ENCODE peak calls at places on chromosomes 13 and 19, in six cellular contexts. One of them, this sample, is unnamed.

GRCh38 chr19:58361900-58362271 is 665 bp downstream of the ZNF497 start:
- DNase-seq in aorta: peak
- DNase-seq in heart right ventricle: peak
- DNase-seq in GM23338: peak
- DNase-seq in adrenal gland: peak
- DNase-seq in cardiac muscle cell: no peak
- DNase-seq in this sample: peak

GRCh38 chr13:77918391-77919261 is at the start of gene EDNRB:
- DNase-seq in GM23338: peak
- DNase-seq in adrenal gland: peak
- DNase-seq in cardiac muscle cell: peak
- DNase-seq in heart right ventricle: peak
- DNase-seq in aorta: peak
- DNase-seq in this sample: peak

GRCh38 chr19:40055049-40055448 is 982 bp downstream of the ZNF780B start:
- DNase-seq in aorta: no peak
- DNase-seq in heart right ventricle: no peak
- DNase-seq in adrenal gland: no peak
- DNase-seq in cardiac muscle cell: no peak
- DNase-seq in GM23338: no peak
- DNase-seq in this sample: no peak

GRCh38 chr13:46489586-46490023 is 63.4 kb upstream of the LRCH1 start:
- DNase-seq in aorta: peak
- DNase-seq in GM23338: no peak
- DNase-seq in heart right ventricle: no peak
- DNase-seq in adrenal gland: no peak
- DNase-seq in cardiac muscle cell: no peak
- DNase-seq in this sample: no peak

GRCh38 chr19:51439021-51439465 is 19.2 kb downstream of the SIGLEC8 start:
- DNase-seq in aorta: no peak
- DNase-seq in heart right ventricle: no peak
- DNase-seq in GM23338: peak
- DNase-seq in cardiac muscle cell: peak
- DNase-seq in adrenal gland: no peak
- DNase-seq in this sample: no peak

GRCh38 chr19:1999856-2000515 is 15.5 kb downstream of the BTBD2 start:
- DNase-seq in cardiac muscle cell: no peak
- DNase-seq in heart right ventricle: no peak
- DNase-seq in adrenal gland: no peak
- DNase-seq in GM23338: no peak
- DNase-seq in aorta: no peak
- DNase-seq in this sample: no peak

GRCh38 chr19:28542394-28543243 is 670.3 kb downstream of the UQCRFS1 start:
- DNase-seq in adrenal gland: no peak
- DNase-seq in GM23338: no peak
- DNase-seq in aorta: no peak
- DNase-seq in heart right ventricle: no peak
- DNase-seq in cardiac muscle cell: no peak
- DNase-seq in this sample: no peak

GRCh38 chr13:73242515-73243015 is 183.8 kb downstream of the KLF5 start:
- DNase-seq in aorta: no peak
- DNase-seq in GM23338: no peak
- DNase-seq in cardiac muscle cell: no peak
- DNase-seq in heart right ventricle: no peak
- DNase-seq in adrenal gland: no peak
- DNase-seq in this sample: no peak

GRCh38 chr19:2494447-2495129 is 18.7 kb downstream of the GADD45B start:
- DNase-seq in adrenal gland: peak
- DNase-seq in cardiac muscle cell: peak
- DNase-seq in heart right ventricle: peak
- DNase-seq in GM23338: peak
- DNase-seq in aorta: peak
- DNase-seq in this sample: peak

GRCh38 chr19:17327654-17328516 is 6.8 kb downstream of the ANO8 start:
- DNase-seq in adrenal gland: peak
- DNase-seq in GM23338: peak
- DNase-seq in heart right ventricle: no peak
- DNase-seq in cardiac muscle cell: peak
- DNase-seq in aorta: no peak
- DNase-seq in this sample: no peak

GRCh38 chr19:53079313-53079924 is 23.8 kb downstream of the ZNF160 start:
- DNase-seq in aorta: no peak
- DNase-seq in cardiac muscle cell: no peak
- DNase-seq in adrenal gland: no peak
- DNase-seq in heart right ventricle: no peak
- DNase-seq in GM23338: no peak
- DNase-seq in this sample: no peak

GRCh38 chr19:3760871-3761361 is 576 bp downstream of the APBA3 start:
- DNase-seq in cardiac muscle cell: no peak
- DNase-seq in aorta: no peak
- DNase-seq in adrenal gland: peak
- DNase-seq in heart right ventricle: no peak
- DNase-seq in GM23338: peak
- DNase-seq in this sample: no peak

GRCh38 chr19:29679598-29680210 is 14.4 kb downstream of the PLEKHF1 start:
- DNase-seq in aorta: peak
- DNase-seq in cardiac muscle cell: no peak
- DNase-seq in adrenal gland: no peak
- DNase-seq in heart right ventricle: no peak
- DNase-seq in GM23338: no peak
- DNase-seq in this sample: no peak

GRCh38 chr19:29677001-29677781 is 11.9 kb downstream of the PLEKHF1 start:
- DNase-seq in adrenal gland: no peak
- DNase-seq in cardiac muscle cell: no peak
- DNase-seq in GM23338: peak
- DNase-seq in heart right ventricle: no peak
- DNase-seq in aorta: no peak
- DNase-seq in this sample: no peak

GRCh38 chr19:29680447-29680846 is 15.2 kb downstream of the PLEKHF1 start:
- DNase-seq in aorta: no peak
- DNase-seq in GM23338: no peak
- DNase-seq in heart right ventricle: peak
- DNase-seq in cardiac muscle cell: no peak
- DNase-seq in adrenal gland: no peak
- DNase-seq in this sample: no peak

GRCh38 chr19:29676586-29676985 is 11.3 kb downstream of the PLEKHF1 start:
- DNase-seq in cardiac muscle cell: no peak
- DNase-seq in heart right ventricle: peak
- DNase-seq in adrenal gland: no peak
- DNase-seq in GM23338: no peak
- DNase-seq in aorta: no peak
- DNase-seq in this sample: no peak

DNA sequence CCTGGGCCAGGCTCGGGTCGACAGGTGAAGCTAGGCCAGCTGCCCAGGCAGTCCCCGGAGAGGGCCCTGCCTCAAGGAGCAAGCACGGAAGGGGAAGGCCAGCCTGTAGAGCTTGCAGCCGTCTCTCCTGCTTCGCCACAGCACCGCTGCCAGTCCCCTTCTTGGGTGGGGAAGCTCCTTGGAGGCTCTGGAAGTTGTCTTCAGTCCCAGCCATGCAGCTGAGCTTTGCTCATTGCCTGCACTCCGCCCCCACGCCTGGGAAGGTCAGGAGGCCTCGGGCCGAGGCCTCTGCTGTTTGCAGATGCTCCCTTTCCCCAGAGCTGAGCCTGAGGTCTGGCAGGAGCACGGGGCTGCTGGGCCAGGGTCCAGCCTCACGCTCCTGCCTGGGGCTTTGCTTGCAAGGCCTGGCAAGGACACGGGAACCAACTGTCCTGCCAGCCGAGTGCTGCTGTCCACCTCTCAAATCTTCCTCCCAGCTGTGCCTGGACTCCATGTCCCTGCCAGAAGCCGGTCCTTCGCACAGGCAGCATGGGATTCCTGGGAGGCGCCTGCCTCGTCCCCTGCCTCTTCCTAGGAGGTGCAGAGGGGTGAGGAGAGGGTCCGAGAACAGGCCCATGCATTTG is 13.3 kb downstream of the PLEKHF1 start:
- DNase-seq in adrenal gland: peak
- DNase-seq in cardiac muscle cell: no peak
- DNase-seq in heart right ventricle: peak
- DNase-seq in GM23338: no peak
- DNase-seq in aorta: no peak
- DNase-seq in this sample: no peak
- H3K27ac ChIP-seq in adrenal gland: no peak
- H3K27ac ChIP-seq in cardiac muscle cell: no peak
- H3K27ac ChIP-seq in heart right ventricle: peak
- H3K27ac ChIP-seq in GM23338: no peak
- H3K27ac ChIP-seq in aorta: no peak
- H3K27ac ChIP-seq in this sample: no peak

GRCh38 chr19:8578642-8579265 is 1.5 kb upstream of the MYO1F start:
- DNase-seq in aorta: peak
- DNase-seq in heart right ventricle: peak
- DNase-seq in cardiac muscle cell: peak
- DNase-seq in GM23338: peak
- DNase-seq in adrenal gland: peak
- DNase-seq in this sample: peak

GRCh38 chr19:8576273-8576993 is 809 bp downstream of the MYO1F start:
- DNase-seq in heart right ventricle: no peak
- DNase-seq in adrenal gland: no peak
- DNase-seq in cardiac muscle cell: no peak
- DNase-seq in GM23338: no peak
- DNase-seq in aorta: no peak
- DNase-seq in this sample: no peak

GRCh38 chr19:8575467-8575997 is 1.7 kb downstream of the MYO1F start:
- DNase-seq in aorta: no peak
- DNase-seq in heart right ventricle: no peak
- DNase-seq in adrenal gland: no peak
- DNase-seq in cardiac muscle cell: no peak
- DNase-seq in GM23338: peak
- DNase-seq in this sample: no peak

GRCh38 chr19:8577741-8578140 is 499 bp upstream of the MYO1F start:
- DNase-seq in adrenal gland: no peak
- DNase-seq in aorta: no peak
- DNase-seq in heart right ventricle: no peak
- DNase-seq in cardiac muscle cell: no peak
- DNase-seq in GM23338: no peak
- DNase-seq in this sample: no peak

GRCh38 chr19:8577247-8577646 is at the start of gene MYO1F:
- DNase-seq in GM23338: no peak
- DNase-seq in cardiac muscle cell: no peak
- DNase-seq in adrenal gland: no peak
- DNase-seq in aorta: no peak
- DNase-seq in heart right ventricle: peak
- DNase-seq in this sample: no peak
- H3K4me3 ChIP-seq in GM23338: peak
- H3K4me3 ChIP-seq in cardiac muscle cell: no peak
- H3K4me3 ChIP-seq in adrenal gland: no peak
- H3K4me3 ChIP-seq in aorta: no peak
- H3K4me3 ChIP-seq in heart right ventricle: no peak
- H3K4me3 ChIP-seq in this sample: no peak

GRCh38 chr19:55353803-55354697 is 469 bp downstream of the COX6B2 start:
- DNase-seq in aorta: peak
- DNase-seq in cardiac muscle cell: peak
- DNase-seq in adrenal gland: peak
- DNase-seq in GM23338: peak
- DNase-seq in heart right ventricle: peak
- DNase-seq in this sample: no peak

GRCh38 chr19:55354698-55355212 is at the start of gene COX6B2:
- DNase-seq in cardiac muscle cell: no peak
- DNase-seq in heart right ventricle: no peak
- DNase-seq in adrenal gland: no peak
- DNase-seq in GM23338: peak
- DNase-seq in aorta: no peak
- DNase-seq in this sample: no peak

GRCh38 chr19:55353356-55353802 is 1.1 kb downstream of the COX6B2 start:
- DNase-seq in heart right ventricle: no peak
- DNase-seq in adrenal gland: no peak
- DNase-seq in cardiac muscle cell: no peak
- DNase-seq in aorta: no peak
- DNase-seq in GM23338: peak
- DNase-seq in this sample: no peak

GRCh38 chr19:55352746-55353145 is 1.8 kb downstream of the COX6B2 start:
- DNase-seq in heart right ventricle: no peak
- DNase-seq in aorta: no peak
- DNase-seq in adrenal gland: no peak
- DNase-seq in cardiac muscle cell: no peak
- DNase-seq in GM23338: no peak
- DNase-seq in this sample: no peak

GRCh38 chr19:55355213-55355821 is 798 bp upstream of the COX6B2 start:
- DNase-seq in adrenal gland: no peak
- DNase-seq in cardiac muscle cell: no peak
- DNase-seq in aorta: no peak
- DNase-seq in heart right ventricle: no peak
- DNase-seq in GM23338: peak
- DNase-seq in this sample: no peak
- H3K27ac ChIP-seq in adrenal gland: no peak
- H3K27ac ChIP-seq in cardiac muscle cell: no peak
- H3K27ac ChIP-seq in aorta: no peak
- H3K27ac ChIP-seq in heart right ventricle: no peak
- H3K27ac ChIP-seq in GM23338: no peak
- H3K27ac ChIP-seq in this sample: no peak

GRCh38 chr13:59527500-59527899 is 636.2 kb downstream of the DIAPH3 start:
- DNase-seq in heart right ventricle: no peak
- DNase-seq in adrenal gland: no peak
- DNase-seq in cardiac muscle cell: no peak
- DNase-seq in aorta: no peak
- DNase-seq in GM23338: no peak
- DNase-seq in this sample: no peak

GRCh38 chr13:59533561-59534337 is 630.0 kb downstream of the DIAPH3 start:
- DNase-seq in adrenal gland: no peak
- DNase-seq in GM23338: no peak
- DNase-seq in heart right ventricle: no peak
- DNase-seq in cardiac muscle cell: no peak
- DNase-seq in aorta: no peak
- DNase-seq in this sample: no peak

GRCh38 chr13:59531571-59532091 is 632.1 kb downstream of the DIAPH3 start:
- DNase-seq in GM23338: peak
- DNase-seq in cardiac muscle cell: peak
- DNase-seq in adrenal gland: peak
- DNase-seq in aorta: peak
- DNase-seq in heart right ventricle: peak
- DNase-seq in this sample: peak

GRCh38 chr13:59534806-59535205 is 628.9 kb downstream of the DIAPH3 start:
- DNase-seq in aorta: no peak
- DNase-seq in cardiac muscle cell: no peak
- DNase-seq in GM23338: no peak
- DNase-seq in adrenal gland: no peak
- DNase-seq in heart right ventricle: no peak
- DNase-seq in this sample: no peak

GRCh38 chr13:59532405-59532804 is 631.3 kb downstream of the DIAPH3 start:
- DNase-seq in GM23338: no peak
- DNase-seq in adrenal gland: no peak
- DNase-seq in heart right ventricle: no peak
- DNase-seq in aorta: no peak
- DNase-seq in cardiac muscle cell: no peak
- DNase-seq in this sample: no peak
- H3K4me3 ChIP-seq in GM23338: no peak
- H3K4me3 ChIP-seq in adrenal gland: no peak
- H3K4me3 ChIP-seq in heart right ventricle: no peak
- H3K4me3 ChIP-seq in aorta: no peak
- H3K4me3 ChIP-seq in cardiac muscle cell: no peak
- H3K4me3 ChIP-seq in this sample: no peak

GRCh38 chr13:39512687-39513086 is 90.3 kb downstream of the LHFPL6 start:
- DNase-seq in aorta: no peak
- DNase-seq in GM23338: no peak
- DNase-seq in heart right ventricle: no peak
- DNase-seq in cardiac muscle cell: no peak
- DNase-seq in adrenal gland: no peak
- DNase-seq in this sample: no peak
- H3K27ac ChIP-seq in aorta: no peak
- H3K27ac ChIP-seq in GM23338: no peak
- H3K27ac ChIP-seq in heart right ventricle: no peak
- H3K27ac ChIP-seq in cardiac muscle cell: no peak
- H3K27ac ChIP-seq in adrenal gland: no peak
- H3K27ac ChIP-seq in this sample: no peak

GRCh38 chr19:6099037-6099436 is 11.3 kb downstream of the RFX2 start:
- DNase-seq in aorta: no peak
- DNase-seq in GM23338: no peak
- DNase-seq in cardiac muscle cell: no peak
- DNase-seq in heart right ventricle: no peak
- DNase-seq in adrenal gland: no peak
- DNase-seq in this sample: no peak
- H3K4me3 ChIP-seq in aorta: no peak
- H3K4me3 ChIP-seq in GM23338: no peak
- H3K4me3 ChIP-seq in cardiac muscle cell: no peak
- H3K4me3 ChIP-seq in heart right ventricle: no peak
- H3K4me3 ChIP-seq in adrenal gland: no peak
- H3K4me3 ChIP-seq in this sample: no peak